ENCODE peak calls at places on chromosomes 12 and 14, in four cellular contexts. W, A, P and Q are unnamed samples.

GRCh38 chr12:32918890-32919791 is 22.6 kb upstream of the PKP2 start:
- DNase-seq in W (no peak), P (peak; percentile 67), A (no peak), Q (peak; percentile 66)

GRCh38 chr14:64748521-64748920 is 44.3 kb downstream of the PLEKHG3 start:
- DNase-seq in P (no peak), A (no peak), W (no peak), Q (no peak)

GRCh38 chr12:83097656-83098055 is 410.9 kb downstream of the TMTC2 start:
- DNase-seq in A (no peak), W (no peak), P (no peak), Q (no peak)

GRCh38 chr12:8953773-8954402 is 4.4 kb upstream of the M6PR start:
- DNase-seq in A (no peak), W (no peak), P (no peak), Q (no peak)

GRCh38 chr12:71938728-71939385 is at the start of gene TPH2:
- DNase-seq in A (no peak), P (peak; percentile 75), W (peak; percentile 57), Q (peak; percentile 77)

GRCh38 chr14:86532219-86532618 is 1002.3 kb downstream of the FLRT2 start:
- DNase-seq in P (no peak), A (no peak), W (no peak), Q (no peak)

GRCh38 chr14:20652996-20653975 is 11.8 kb upstream of the OR6S1 start:
- DNase-seq in W (no peak), A (no peak), P (peak; percentile 23), Q (peak; percentile 58)

GRCh38 chr14:36583242-36584166 is 1.1 kb upstream of the NKX2-8 start:
- DNase-seq in W (no peak), A (no peak), P (peak; percentile 8), Q (no peak)

GRCh38 chr14:53957739-53958138 is 1.1 kb upstream of the BMP4 start:
- DNase-seq in A (no peak), W (no peak), P (no peak), Q (no peak)

GRCh38 chr12:100826323-100826722 is 31.7 kb downstream of the ANO4 start:
- DNase-seq in P (peak; percentile 64), W (no peak), A (peak; percentile 14), Q (peak; percentile 85)

GRCh38 chr12:88870000-88870737 is 289.9 kb upstream of the KITLG start:
- DNase-seq in W (no peak), A (no peak), P (peak; percentile 33), Q (peak; percentile 3)

GRCh38 chr12:57756406-57757341 is 1.8 kb downstream of the MARCHF9 start:
- DNase-seq in A (no peak), W (peak; percentile 65), P (peak; percentile 68), Q (peak; percentile 73)

GRCh38 chr12:7145671-7146070 is 15.5 kb downstream of the CLSTN3 start:
- DNase-seq in P (no peak), A (no peak), W (no peak), Q (no peak)
- H3K36me3 ChIP-seq in P (peaks cover 60% of the 10 kb centered on the region), A (no peaks in the 10 kb centered on the region), W (no peaks in the 10 kb centered on the region), Q (no peaks in the 10 kb centered on the region)

DNA sequence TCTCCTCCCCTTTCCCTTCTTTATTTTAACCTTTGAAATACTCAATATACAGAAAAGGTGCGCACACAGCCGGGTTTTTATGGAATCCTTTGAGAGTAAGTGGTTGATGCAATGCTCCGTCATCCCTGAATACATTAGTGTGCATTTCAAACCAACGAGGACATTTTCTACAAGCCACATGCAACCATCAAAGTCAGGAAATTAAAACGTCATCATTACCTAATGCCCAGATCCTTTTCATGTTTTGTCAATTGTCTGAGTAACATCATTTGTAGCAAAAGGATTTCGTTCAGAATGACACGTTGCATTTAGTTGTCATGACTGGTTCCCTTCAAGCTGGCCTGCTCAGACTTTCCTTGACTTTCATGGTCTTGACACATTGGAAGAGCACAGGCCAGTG is 67.3 kb downstream of the PRMT8 start:
- DNase-seq in W (no peak), P (no peak), A (no peak), Q (no peak)
- H3K27me3 ChIP-seq in W (peaks cover 3% of the 10 kb centered on the region), P (peaks cover 78% of the 10 kb centered on the region), A (no peaks in the 10 kb centered on the region), Q (peaks cover 4% of the 10 kb centered on the region)

GRCh38 chr14:102590667-102591099 is 1.8 kb upstream of the RCOR1 start:
- DNase-seq in P (peak; percentile 67), A (peak; percentile 48), W (peak; percentile 68), Q (peak; percentile 61)

GRCh38 chr14:102592969-102593840 is 756 bp downstream of the RCOR1 start:
- DNase-seq in P (peak; percentile 65), W (peak; percentile 78), A (peak; percentile 37), Q (peak; percentile 45)

GRCh38 chr14:102589761-102590290 is 2.6 kb upstream of the RCOR1 start:
- DNase-seq in A (peak; percentile 19), P (no peak), W (no peak), Q (no peak)

GRCh38 chr14:102591944-102592772 is at the start of gene RCOR1:
- DNase-seq in P (peak; percentile 98), A (peak; percentile 97), W (peak; percentile 99), Q (peak; percentile 98)

DNA sequence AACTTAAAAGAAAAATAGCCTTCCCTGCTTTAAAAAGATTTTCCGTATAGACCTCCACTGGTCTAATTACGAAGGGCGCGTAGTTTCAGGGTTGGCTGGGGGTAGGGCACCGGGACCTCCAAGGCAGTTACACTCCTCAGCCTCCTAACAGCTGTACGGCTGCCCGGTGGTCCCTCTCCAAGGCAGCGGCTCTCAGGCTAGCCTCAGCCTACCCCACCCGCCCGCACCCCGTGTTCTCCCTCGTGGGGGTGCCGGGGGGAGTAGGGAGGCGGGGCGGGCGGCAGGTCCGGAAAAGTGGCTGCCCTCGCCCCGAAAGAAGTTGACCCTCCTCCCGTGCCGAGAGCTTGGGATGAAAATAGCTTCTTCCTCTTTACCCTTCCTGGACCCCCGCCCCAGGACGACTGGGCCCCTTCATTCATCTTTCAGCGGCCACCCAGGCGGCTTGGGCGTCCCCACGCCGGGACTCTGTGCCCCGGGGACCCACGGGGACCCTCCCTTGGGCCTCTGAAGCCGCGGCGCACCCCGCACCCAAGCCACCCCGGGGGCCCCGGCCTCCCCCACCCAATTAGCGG is 991 bp upstream of the RCOR1 start:
- DNase-seq in A (peak; percentile 58), W (no peak), P (peak; percentile 52), Q (peak; percentile 47)
- H3K4me3 ChIP-seq in A (peak overlapping the region; percentile 78), W (peak overlapping the region; percentile 93), P (peak overlapping the region; percentile 79), Q (peak overlapping the region; percentile 100)

DNA sequence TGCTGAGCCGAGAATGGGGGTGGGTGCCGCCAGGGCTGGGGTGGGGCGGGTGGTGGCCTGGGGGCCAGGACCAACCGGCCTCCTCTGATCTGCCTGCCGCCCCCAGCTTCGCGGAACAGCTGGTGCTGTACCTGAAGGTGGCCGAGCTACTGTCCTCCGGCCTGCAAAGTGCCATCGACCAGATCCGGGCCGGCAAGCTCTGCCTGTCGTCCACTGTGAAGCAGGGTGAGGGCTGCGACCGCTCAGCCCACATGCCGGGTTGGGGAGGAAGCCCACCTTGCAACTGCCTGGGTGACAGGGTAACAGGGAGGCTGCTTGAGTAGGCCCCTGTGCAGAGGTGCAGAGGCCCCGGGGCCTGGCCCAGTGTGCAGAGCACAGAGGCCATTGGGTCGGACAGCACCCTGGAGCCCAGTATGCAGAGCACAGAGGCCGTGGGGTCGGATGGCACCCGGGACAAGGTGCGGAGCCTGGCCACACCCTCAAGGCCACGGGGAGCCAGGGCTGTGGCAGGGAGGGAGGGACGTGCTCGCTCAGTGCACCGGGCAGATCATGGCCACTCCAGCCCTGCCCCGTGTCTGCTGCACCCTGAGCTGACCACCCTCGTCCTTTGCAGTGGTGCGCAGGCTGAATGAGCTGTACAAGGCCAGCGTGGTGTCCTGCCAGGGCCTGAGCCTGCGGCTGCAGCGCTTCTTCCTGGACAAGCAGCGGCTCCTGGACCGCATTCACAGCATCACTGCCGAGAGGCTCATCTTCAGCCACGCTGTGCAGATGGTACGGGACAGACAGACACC is 9.5 kb upstream of the PUS1 start:
- DNase-seq in P (no peak), A (no peak), W (peak; percentile 48), Q (no peak)
- H3K36me3 ChIP-seq in P (peaks cover 60% of the 10 kb centered on the region), A (no peaks in the 10 kb centered on the region), W (peaks cover 72% of the 10 kb centered on the region), Q (peaks cover 24% of the 10 kb centered on the region)

GRCh38 chr12:4960547-4960946 is 50.8 kb downstream of the KCNA1 start:
- DNase-seq in P (no peak), A (no peak), W (no peak), Q (peak; percentile 51)

GRCh38 chr12:4960030-4960429 is 50.3 kb downstream of the KCNA1 start:
- DNase-seq in P (no peak), W (no peak), A (no peak), Q (no peak)

GRCh38 chr12:4959381-4959780 is 49.7 kb downstream of the KCNA1 start:
- DNase-seq in A (no peak), W (no peak), P (no peak), Q (no peak)

GRCh38 chr12:4957781-4958180 is 48.1 kb downstream of the KCNA1 start:
- DNase-seq in P (no peak), A (no peak), W (no peak), Q (no peak)

DNA sequence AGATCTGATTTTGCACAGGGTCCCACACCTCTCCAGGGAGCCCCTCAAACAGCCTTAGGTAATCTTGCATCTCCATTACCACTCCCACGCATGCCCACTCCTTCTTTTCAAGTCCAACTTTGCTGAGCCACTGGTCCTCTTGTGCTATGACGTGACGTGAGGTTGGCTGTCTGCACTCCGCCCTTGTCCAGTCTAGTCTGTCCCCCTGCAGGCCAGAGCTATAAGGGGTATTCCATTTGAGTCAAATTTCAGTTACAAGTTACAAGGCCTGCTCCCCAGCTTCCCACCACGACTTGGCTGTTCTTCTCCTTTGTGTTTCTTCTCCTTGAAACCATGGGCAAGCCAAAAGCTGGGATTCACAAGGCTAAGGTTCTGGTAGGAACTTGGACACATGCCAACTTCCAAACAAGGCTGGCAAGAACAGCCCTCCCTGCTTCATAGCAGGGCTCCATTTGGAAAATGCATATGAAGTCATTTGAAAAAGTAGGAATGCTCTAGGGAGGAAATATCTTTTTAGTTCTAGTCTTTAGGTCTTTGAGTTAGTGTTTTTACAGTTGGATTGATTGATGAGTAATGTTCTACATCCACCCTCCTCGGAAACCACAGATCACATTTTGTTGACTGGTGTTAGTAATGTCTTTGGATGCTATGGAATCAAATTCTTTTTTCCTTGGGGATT is 49.1 kb downstream of the KCNA1 start:
- DNase-seq in P (no peak), A (no peak), W (no peak), Q (no peak)
- H3K27me3 ChIP-seq in P (no peaks in the 10 kb centered on the region), A (no peaks in the 10 kb centered on the region), W (no peaks in the 10 kb centered on the region), Q (no peaks in the 10 kb centered on the region)

GRCh38 chr14:93331375-93332031 is 1.3 kb downstream of the BTBD7 start:
- DNase-seq in P (peak; percentile 47), A (peak; percentile 48), W (peak; percentile 56), Q (peak; percentile 6)

GRCh38 chr14:93329965-93330608 is 2.7 kb downstream of the BTBD7 start:
- DNase-seq in P (no peak), W (no peak), A (no peak), Q (no peak)

GRCh38 chr14:93328546-93328945 is 4.3 kb downstream of the BTBD7 start:
- DNase-seq in A (no peak), P (no peak), W (no peak), Q (no peak)

GRCh38 chr14:93332032-93332852 is 594 bp downstream of the BTBD7 start:
- DNase-seq in W (peak; percentile 77), A (no peak), P (peak; percentile 68), Q (peak; percentile 91)

DNA sequence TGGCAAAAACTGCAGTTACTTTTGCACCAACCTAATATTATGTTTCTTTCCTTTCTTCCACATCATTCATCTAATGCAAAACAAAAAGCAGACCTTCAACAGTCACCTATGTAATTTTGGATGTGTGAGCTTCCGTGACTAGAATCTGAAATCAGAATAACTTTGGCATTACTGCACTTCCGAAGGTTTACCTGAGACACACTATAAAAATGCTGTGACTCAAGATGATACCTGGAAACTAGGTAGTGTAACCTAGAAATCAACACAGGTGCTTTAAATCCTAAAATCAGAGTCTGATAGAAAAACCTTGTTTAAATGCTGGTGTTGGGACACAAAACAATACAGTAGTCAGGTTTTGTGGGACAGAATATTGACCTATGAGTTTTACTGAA is 2.2 kb downstream of the BTBD7 start:
- DNase-seq in P (no peak), W (no peak), A (no peak), Q (no peak)
- H3K4me3 ChIP-seq in P (peak overlapping the region; percentile 86), W (peak overlapping the region; percentile 95), A (no peak overlapping the region), Q (no peak overlapping the region)